ENCODE peak calls at places on chromosomes 6 and 20, in ten cellular contexts. K is heart left ventricle, Y is right lobe of liver, B is HFF-Myc, I is endodermal cell, D is K562, R is ovary, Q is cardiac fibroblast, Z is GM12864, N is fibroblast of pulmonary artery. E is an unnamed sample.

GRCh38 chr6:3591970-3592369 is 135.1 kb upstream of the SLC22A23 start:
- DNase-seq in Y (no peak), B (no peak), R (no peak), Z (no peak), Q (no peak), D (no peak), K (no peak), I (no peak), N (no peak), E (no peak)

GRCh38 chr6:157823001-157823522 is at the start of gene SNX9:
- DNase-seq in K (peak), B (no peak), D (peak), Y (peak), I (peak), N (peak), Z (no peak), Q (peak), R (peak), E (peak)

GRCh38 chr20:33433465-33433864 is 10.1 kb downstream of the SNTA1 start:
- DNase-seq in K (peak), R (no peak), Q (no peak), Z (no peak), Y (no peak), D (no peak), I (no peak), N (no peak), B (no peak), E (no peak)

GRCh38 chr6:48068326-48069191 is 42.4 kb downstream of the PTCHD4 start:
- DNase-seq in N (no peak), R (no peak), Y (peak), I (peak), K (peak), Q (no peak), B (no peak), D (no peak), Z (no peak), E (no peak)

GRCh38 chr6:75489025-75489424 is 4.6 kb downstream of the FILIP1 start:
- DNase-seq in D (no peak), Y (no peak), R (no peak), N (peak), K (no peak), B (no peak), Q (peak), Z (no peak), I (no peak), E (no peak)

GRCh38 chr6:105893741-105894140 is 192.4 kb upstream of the PRDM1 start:
- DNase-seq in Q (no peak), Z (no peak), I (no peak), B (no peak), D (no peak), Y (no peak), N (no peak), R (no peak), K (no peak), E (no peak)

GRCh38 chr6:17972074-17972966 is 15.1 kb downstream of the KIF13A start:
- DNase-seq in B (no peak), Q (no peak), K (no peak), I (no peak), Z (no peak), R (no peak), Y (no peak), N (no peak), D (no peak), E (no peak)

GRCh38 chr20:24695529-24696225 is 226.2 kb downstream of the SYNDIG1 start:
- DNase-seq in K (no peak), R (no peak), N (no peak), I (peak), Y (no peak), Z (no peak), Q (no peak), D (no peak), B (no peak), E (peak)

GRCh38 chr20:17684077-17684888 is 2.2 kb upstream of the RRBP1 start:
- DNase-seq in B (no peak), N (no peak), Z (no peak), Y (no peak), I (no peak), K (no peak), R (no peak), Q (no peak), D (no peak), E (no peak)

GRCh38 chr20:17685168-17685567 is 3.1 kb upstream of the RRBP1 start:
- DNase-seq in Y (no peak), R (no peak), Q (no peak), I (no peak), N (no peak), K (no peak), D (no peak), B (no peak), Z (no peak), E (no peak)

GRCh38 chr20:17682103-17682888 is at the start of gene RRBP1:
- DNase-seq in N (peak), Q (peak), Y (peak), D (peak), K (peak), B (peak), I (peak), R (peak), Z (peak), E (peak)

GRCh38 chr20:17682889-17683198 is 802 bp upstream of the RRBP1 start:
- DNase-seq in B (no peak), R (no peak), Y (no peak), Z (no peak), I (no peak), K (no peak), D (no peak), N (no peak), Q (no peak), E (no peak)

DNA sequence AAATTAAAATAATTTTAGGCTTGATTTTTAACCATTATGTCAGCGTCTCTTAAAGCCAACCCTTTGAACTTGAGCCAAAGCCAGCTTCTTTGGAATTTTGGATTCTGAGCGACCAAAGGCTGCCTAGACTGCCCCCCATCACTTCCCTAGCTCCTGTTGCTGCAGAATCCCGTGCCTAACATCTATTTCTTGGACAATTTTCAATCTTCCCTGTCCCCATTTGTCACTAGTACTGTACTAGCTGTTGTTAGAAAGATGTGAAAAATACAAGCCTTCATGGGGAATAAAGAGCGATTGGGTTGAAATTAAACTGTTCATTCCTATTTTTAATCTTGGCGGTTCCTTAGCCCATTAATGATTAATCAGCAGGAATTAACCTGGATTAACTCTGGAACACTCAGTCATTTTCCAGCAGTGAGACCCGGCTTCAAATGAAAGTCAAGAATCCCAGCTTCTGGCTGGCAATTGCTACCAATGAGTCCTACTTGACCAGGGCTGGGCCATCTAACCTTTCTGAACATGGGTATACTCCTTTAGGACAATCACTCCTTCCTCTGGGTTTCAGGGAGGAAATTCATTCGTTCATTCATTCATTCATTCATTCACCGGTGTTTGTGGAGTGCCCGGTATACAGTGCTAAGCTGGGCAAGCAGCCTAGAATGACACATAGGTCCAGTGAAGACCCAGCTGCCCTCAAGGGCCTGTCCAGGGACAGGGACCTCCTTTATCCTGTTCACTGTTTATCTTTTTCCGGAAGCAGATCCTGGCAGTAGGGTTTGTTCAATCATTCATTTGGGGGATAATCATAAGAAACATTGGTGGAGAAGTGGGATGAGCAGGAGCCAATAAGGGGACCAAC is 1.4 kb upstream of the RRBP1 start:
- DNase-seq in R (no peak), B (no peak), I (no peak), D (no peak), N (no peak), K (no peak), Z (no peak), Y (no peak), Q (no peak), E (no peak)
- H3K4me3 ChIP-seq in R (no peak), B (no peak), I (peak), D (no peak), N (no peak), K (no peak), Z (no peak), Y (peak), Q (no peak), E (no peak)

GRCh38 chr6:154488802-154489437 is 21.6 kb downstream of the CNKSR3 start:
- DNase-seq in D (no peak), Z (no peak), I (no peak), K (no peak), R (no peak), Q (peak), N (peak), B (no peak), Y (no peak), E (no peak)

GRCh38 chr6:154491567-154492470 is 18.7 kb downstream of the CNKSR3 start:
- DNase-seq in I (no peak), D (no peak), B (no peak), K (no peak), N (no peak), Q (no peak), Z (no peak), Y (no peak), R (no peak), E (no peak)

GRCh38 chr6:154488276-154488627 is 22.2 kb downstream of the CNKSR3 start:
- DNase-seq in D (no peak), K (no peak), Y (no peak), Z (no peak), R (no peak), I (no peak), B (no peak), N (no peak), Q (no peak), E (no peak)

GRCh38 chr6:154485784-154486183 is 24.7 kb downstream of the CNKSR3 start:
- DNase-seq in Z (no peak), R (no peak), K (no peak), N (no peak), Q (no peak), Y (no peak), D (no peak), I (no peak), B (no peak), E (no peak)

DNA sequence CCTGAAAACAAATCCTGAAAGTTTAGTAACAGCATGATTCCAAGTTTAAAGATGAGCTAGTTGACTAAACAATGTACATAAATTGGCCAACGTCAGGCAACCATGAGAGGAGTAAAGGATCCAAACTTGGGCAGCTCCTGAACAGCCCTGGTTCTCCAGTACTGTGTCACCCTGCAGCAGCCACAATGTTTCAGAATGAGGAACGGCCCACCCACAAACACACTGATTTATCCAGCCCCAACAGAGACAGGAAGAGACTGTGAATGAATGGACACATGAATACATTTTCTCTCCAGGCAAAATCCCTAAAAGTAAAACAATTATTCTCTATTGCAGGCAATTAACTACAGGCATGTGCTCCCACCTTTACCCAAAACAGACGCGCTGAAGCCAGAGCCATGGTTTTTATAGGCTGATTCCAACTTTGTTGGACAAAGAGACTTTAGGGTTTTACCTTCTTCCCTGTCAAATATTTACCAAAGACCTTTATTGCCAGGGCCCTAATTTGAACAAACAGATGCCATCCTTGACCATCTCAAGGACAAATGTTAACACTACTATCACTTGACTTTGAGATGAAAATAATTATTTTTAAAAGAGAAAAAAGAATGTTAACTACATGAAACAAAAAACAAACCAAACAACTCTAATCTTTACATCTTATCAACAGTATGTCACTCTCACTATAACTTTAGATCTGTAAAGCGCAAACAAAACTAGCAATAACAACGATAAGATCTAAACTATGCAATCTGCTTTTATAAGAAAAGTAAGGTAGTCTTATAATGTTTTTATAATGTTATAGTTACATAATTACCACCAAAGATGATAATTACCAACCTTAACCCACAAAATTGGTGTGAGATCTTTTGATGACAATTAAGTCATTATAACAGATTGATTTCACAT is 22.9 kb downstream of the CNKSR3 start:
- DNase-seq in K (no peak), N (no peak), R (no peak), Q (no peak), B (no peak), D (no peak), I (no peak), Y (no peak), Z (no peak), E (no peak)
- TF ChIP-seq CTCF in K (no peak), N (no peak), R (no peak), Q (no peak), B (no peak), D (no peak), I (no peak), Y (no peak), Z (no peak), E (no peak)

GRCh38 chr6:132604635-132605150 is 15.2 kb upstream of the TAAR5 start:
- DNase-seq in Z (no peak), Q (no peak), Y (no peak), B (no peak), K (no peak), I (no peak), N (no peak), R (no peak), D (no peak), E (peak)
- H3K4me3 ChIP-seq in Z (no peak), Q (no peak), Y (no peak), B (no peak), K (no peak), I (no peak), N (no peak), R (no peak), D (no peak), E (no peak)

GRCh38 chr20:36408219-36408618 is 102.1 kb downstream of the DLGAP4 start:
- DNase-seq in N (peak), D (peak), Q (peak), I (peak), Z (no peak), Y (peak), K (no peak), B (no peak), R (no peak), E (peak)
- TF ChIP-seq CTCF in N (no peak), D (no peak), Q (no peak), I (peak), Z (no peak), Y (no peak), K (no peak), B (no peak), R (no peak), E (no peak)

DNA sequence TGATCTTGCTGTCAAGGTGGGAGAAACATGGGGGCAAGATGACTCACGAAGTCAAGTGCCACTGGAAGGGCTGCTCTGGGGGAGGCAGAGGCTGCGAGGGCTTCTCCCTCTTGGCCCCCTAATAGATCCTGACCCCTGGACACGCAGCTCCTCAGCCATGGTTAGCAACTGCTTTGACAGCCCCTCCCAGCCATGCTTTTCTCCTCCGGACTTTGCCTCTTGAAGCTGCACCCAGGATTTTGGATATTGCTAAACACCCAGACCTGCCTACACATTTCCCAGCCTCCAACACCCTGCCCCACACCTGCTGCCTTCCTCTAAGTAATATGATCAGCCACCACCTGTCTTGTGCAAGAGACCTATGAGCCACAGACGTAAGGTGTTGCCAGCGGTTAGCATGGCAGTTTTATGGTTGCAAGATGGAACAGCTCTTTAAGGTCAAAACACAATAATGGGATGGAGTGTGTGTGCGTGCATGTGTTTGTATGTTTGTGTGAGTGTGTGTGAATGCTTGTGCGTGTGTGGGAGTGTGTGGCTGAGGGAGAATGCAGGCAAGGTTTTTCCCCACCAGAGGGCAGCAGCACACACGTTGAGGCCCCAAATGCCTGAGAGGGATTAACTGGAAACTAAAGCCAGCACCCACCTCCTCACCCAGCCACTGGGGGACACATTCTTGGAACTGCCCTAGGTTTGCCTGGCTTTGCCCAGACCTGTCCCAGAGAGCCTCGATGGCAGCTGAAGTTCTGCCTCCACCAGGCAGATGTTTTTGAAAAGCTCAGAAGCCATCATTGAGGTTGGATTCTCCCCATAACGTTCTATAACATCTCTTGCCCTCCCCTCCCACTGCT is 2.5 kb downstream of the IP6K3 start:
- DNase-seq in Y (peak), B (peak), R (peak), I (peak), N (peak), Q (peak), D (peak), Z (peak), K (peak), E (peak)
- H3K4me3 ChIP-seq in Y (peak), B (no peak), R (no peak), I (no peak), N (no peak), Q (no peak), D (no peak), Z (no peak), K (peak), E (no peak)

DNA sequence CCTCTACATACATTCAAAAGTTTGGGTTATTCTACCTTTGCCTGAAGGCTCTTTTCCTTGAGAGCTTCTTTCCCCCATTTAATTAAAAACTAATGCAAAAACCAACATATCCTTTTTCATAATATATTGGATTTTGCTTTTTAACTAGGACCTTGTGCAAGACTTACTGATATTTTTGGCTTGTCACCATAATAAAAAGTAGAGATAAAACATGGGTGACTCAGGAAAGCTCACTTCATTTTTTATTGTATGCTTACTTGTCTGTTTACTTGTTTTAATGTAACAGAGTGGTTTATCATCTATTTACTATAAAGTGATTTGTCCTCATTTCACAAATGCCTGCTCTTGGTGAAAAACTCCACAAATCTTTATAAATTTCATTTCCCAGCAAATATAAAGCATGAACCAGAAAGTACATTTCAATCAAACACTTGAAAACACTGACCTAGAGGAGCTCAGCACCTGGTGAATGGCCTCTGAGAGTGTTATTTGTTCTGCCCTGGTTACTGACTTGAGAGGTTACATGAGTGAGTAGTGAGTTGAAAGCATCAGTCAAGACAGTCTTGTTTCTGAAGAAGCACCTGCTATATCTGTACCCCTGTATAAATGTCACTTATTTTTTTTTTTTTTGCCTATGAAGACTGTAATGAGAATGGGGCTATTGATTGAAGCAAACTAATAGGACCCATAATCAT is 20.8 kb downstream of the ADGRG6 start:
- DNase-seq in K (no peak), Q (peak), Z (no peak), D (no peak), Y (no peak), B (no peak), R (no peak), I (no peak), N (no peak), E (peak)
- TF ChIP-seq CTCF in K (no peak), Q (no peak), Z (no peak), D (no peak), Y (no peak), B (no peak), R (no peak), I (no peak), N (no peak), E (no peak)

DNA sequence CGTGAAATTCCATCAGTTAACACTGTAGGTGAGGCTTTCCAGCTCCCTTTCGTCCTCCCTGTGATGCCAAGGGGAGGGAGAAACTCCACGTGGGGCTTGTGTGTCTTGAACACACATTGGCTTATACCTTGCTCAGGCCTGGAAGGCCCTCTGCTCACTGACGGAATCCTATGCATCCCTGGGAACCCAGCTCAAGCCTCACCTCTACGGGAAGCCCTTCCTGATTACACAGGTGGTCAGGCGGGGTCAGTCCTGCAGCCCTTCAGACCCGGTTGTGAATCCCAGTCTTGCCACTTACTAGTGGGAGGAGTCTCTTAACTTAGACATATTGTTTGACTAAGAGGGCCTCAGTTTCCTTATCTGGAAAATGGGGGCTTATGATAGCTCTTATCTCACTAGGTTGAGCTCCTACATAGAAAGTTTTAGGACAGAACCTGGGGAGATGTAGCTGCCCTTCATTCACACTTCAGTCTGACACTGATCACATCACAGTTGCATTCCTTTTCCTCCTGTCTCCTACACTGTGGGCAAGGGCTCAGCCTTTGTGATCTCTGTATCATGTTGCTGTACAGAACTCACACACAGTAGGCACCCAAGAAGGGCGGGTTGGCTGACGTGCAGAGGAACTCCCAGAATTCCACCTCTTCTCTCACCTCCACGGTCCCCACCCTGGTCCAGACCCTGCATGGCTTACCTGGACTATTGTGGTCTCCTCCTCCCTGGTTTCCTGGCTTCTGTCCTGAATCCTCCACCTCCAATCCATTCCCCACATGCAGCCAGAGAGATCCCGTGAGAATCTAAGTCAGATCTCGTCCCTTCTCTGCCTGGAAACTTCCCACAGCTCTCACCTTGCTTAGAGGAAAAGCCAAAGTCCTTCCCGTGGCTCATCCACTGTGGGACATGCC is 129.6 kb downstream of the CEBPB start:
- DNase-seq in K (no peak), Z (no peak), B (no peak), N (no peak), D (no peak), I (peak), Y (no peak), Q (no peak), R (no peak), E (no peak)
- H3K4me3 ChIP-seq in K (no peak), Z (no peak), B (peak), N (peak), D (no peak), I (no peak), Y (no peak), Q (peak), R (peak), E (peak)